ENCODE peak calls at places on chromosome 10, in nine cellular contexts. V is GM23338, I is suprapubic skin, Y is tibial artery, T is fibroblast of lung, S is choroid plexus epithelial cell, B is spleen, H is fibroblast of the aortic adventitia, Z is right cardiac atrium. L is an unnamed sample.

GRCh38 chr10:130175074-130175473 is 38.9 kb downstream of the GLRX3 start:
- DNase-seq in V (no peak), I (no peak), Y (no peak), T (no peak), S (no peak), B (no peak), H (no peak), Z (no peak), L (no peak)

GRCh38 chr10:79158004-79158340 is 89.2 kb downstream of the ZMIZ1 start:
- DNase-seq in V (no peak), I (no peak), Y (no peak), T (no peak), S (no peak), B (no peak), H (no peak), Z (no peak), L (no peak)

GRCh38 chr10:112122827-112123226 is 60.7 kb downstream of the GPAM start:
- DNase-seq in V (no peak), I (no peak), Y (no peak), T (no peak), S (no peak), B (no peak), H (no peak), Z (no peak), L (no peak)

GRCh38 chr10:113027574-113028392 is 77.7 kb downstream of the TCF7L2 start:
- DNase-seq in V (peak; percentile 35), I (no peak), Y (no peak), T (peak; percentile 30), S (peak; percentile 44), B (no peak), H (no peak), Z (no peak), L (peak; percentile 61)

GRCh38 chr10:5404188-5405041 is at the start of gene TUBAL3:
- DNase-seq in V (no peak), I (no peak), Y (no peak), T (no peak), S (no peak), B (no peak), H (no peak), Z (peak; percentile 35), L (no peak)

GRCh38 chr10:52986120-52986519 is 213.5 kb upstream of the MBL2 start:
- DNase-seq in V (no peak), I (no peak), Y (no peak), T (no peak), S (no peak), B (no peak), H (no peak), Z (no peak), L (no peak)

GRCh38 chr10:43304687-43305333 is 37.9 kb upstream of the RASGEF1A start:
- DNase-seq in V (peak; percentile 79), I (peak; percentile 79), Y (peak; percentile 72), T (peak; percentile 52), S (peak; percentile 45), B (peak; percentile 92), H (peak; percentile 42), Z (peak; percentile 81), L (peak; percentile 40)

GRCh38 chr10:101818958-101819633 is 852 bp upstream of the OGA start:
- DNase-seq in V (peak; percentile 61), I (no peak), Y (no peak), T (no peak), S (no peak), B (peak; percentile 83), H (no peak), Z (no peak), L (no peak)

GRCh38 chr10:61452229-61452651 is 941 bp downstream of the TMEM26 start:
- DNase-seq in V (peak; percentile 71), I (no peak), Y (no peak), T (peak; percentile 27), S (peak; percentile 13), B (peak; percentile 75), H (no peak), Z (no peak), L (peak; percentile 28)

GRCh38 chr10:95242581-95243317 is 48.1 kb downstream of the PDLIM1 start:
- DNase-seq in V (peak; percentile 86), I (no peak), Y (no peak), T (peak; percentile 48), S (peak; percentile 72), B (peak; percentile 18), H (peak; percentile 75), Z (no peak), L (peak; percentile 56)

GRCh38 chr10:63889756-63890155 is 368.6 kb downstream of the REEP3 start:
- DNase-seq in V (no peak), I (no peak), Y (no peak), T (no peak), S (no peak), B (no peak), H (no peak), Z (no peak), L (no peak)

GRCh38 chr10:129756912-129757861 is 206.9 kb downstream of the EBF3 start:
- DNase-seq in V (no peak), I (no peak), Y (no peak), T (peak; percentile 34), S (peak; percentile 21), B (peak; percentile 33), H (peak; percentile 49), Z (no peak), L (peak; percentile 1)

GRCh38 chr10:116988311-116988710 is 16.7 kb downstream of the SHTN1 start:
- DNase-seq in V (no peak), I (no peak), Y (no peak), T (no peak), S (no peak), B (no peak), H (no peak), Z (no peak), L (no peak)

GRCh38 chr10:132571565-132572544 is 34.3 kb downstream of the INPP5A start:
- DNase-seq in V (peak; percentile 70), I (no peak), Y (no peak), T (peak; percentile 90), S (peak; percentile 84), B (no peak), H (peak; percentile 86), Z (peak; percentile 46), L (peak; percentile 73)

GRCh38 chr10:28681345-28681763 is 4.0 kb downstream of the BAMBI start:
- DNase-seq in V (no peak), I (no peak), Y (peak; percentile 24), T (peak; percentile 62), S (peak; percentile 22), B (no peak), H (no peak), Z (peak; percentile 21), L (no peak)

GRCh38 chr10:31419394-31420063 is 100.5 kb downstream of the ZEB1 start:
- DNase-seq in V (no peak), I (no peak), Y (no peak), T (peak; percentile 96), S (peak; percentile 30), B (no peak), H (peak; percentile 74), Z (peak; percentile 18), L (no peak)

GRCh38 chr10:78337646-78338391 is 304.2 kb downstream of the RPS24 start:
- DNase-seq in V (no peak), I (no peak), Y (no peak), T (peak; percentile 64), S (no peak), B (peak; percentile 41), H (peak; percentile 43), Z (no peak), L (no peak)

GRCh38 chr10:110107430-110107829 is 99.6 kb downstream of the ADD3 start:
- DNase-seq in V (no peak), I (no peak), Y (no peak), T (no peak), S (no peak), B (no peak), H (no peak), Z (no peak), L (no peak)

GRCh38 chr10:90171014-90171722 is 469.8 kb downstream of the KIF20B start:
- DNase-seq in V (no peak), I (no peak), Y (no peak), T (no peak), S (peak; percentile 38), B (no peak), H (no peak), Z (no peak), L (no peak)

GRCh38 chr10:114925675-114926204 is 12.3 kb upstream of the TRUB1 start:
- DNase-seq in V (no peak), I (no peak), Y (no peak), T (peak; percentile 88), S (peak; percentile 41), B (no peak), H (peak; percentile 55), Z (peak; percentile 23), L (peak; percentile 52)
- H3K4me3 ChIP-seq in V (no peak overlapping the region), I (no peak overlapping the region), Y (no peak overlapping the region), T (no peak overlapping the region), S (no peak overlapping the region), B (no peak overlapping the region), H (no peak overlapping the region), Z (no peak overlapping the region), L (no peak overlapping the region)

GRCh38 chr10:70331160-70331485 is 47.3 kb upstream of the NPFFR1 start:
- DNase-seq in V (no peak), I (no peak), Y (no peak), T (no peak), S (no peak), B (no peak), H (no peak), Z (no peak), L (no peak)
- H3K4me3 ChIP-seq in V (no peak overlapping the region), I (no peak overlapping the region), Y (no peak overlapping the region), T (no peak overlapping the region), S (no peak overlapping the region), B (no peak overlapping the region), H (no peak overlapping the region), Z (no peak overlapping the region), L (no peak overlapping the region)

GRCh38 chr10:21172774-21173432 is 275.8 kb upstream of the NEBL start:
- DNase-seq in V (peak; percentile 61), I (no peak), Y (no peak), T (peak; percentile 8), S (peak; percentile 43), B (no peak), H (no peak), Z (no peak), L (peak; percentile 3)

GRCh38 chr10:21171197-21171935 is 274.3 kb upstream of the NEBL start:
- DNase-seq in V (peak; percentile 75), I (no peak), Y (no peak), T (no peak), S (peak; percentile 25), B (no peak), H (no peak), Z (no peak), L (no peak)

GRCh38 chr10:21173433-21173963 is 276.4 kb upstream of the NEBL start:
- DNase-seq in V (peak; percentile 30), I (peak; percentile 58), Y (no peak), T (no peak), S (no peak), B (no peak), H (no peak), Z (no peak), L (no peak)

GRCh38 chr10:21170216-21170615 is 273.1 kb upstream of the NEBL start:
- DNase-seq in V (no peak), I (no peak), Y (no peak), T (no peak), S (no peak), B (no peak), H (no peak), Z (no peak), L (no peak)

GRCh38 chr10:21171936-21172773 is 275.0 kb upstream of the NEBL start:
- DNase-seq in V (peak; percentile 19), I (no peak), Y (no peak), T (no peak), S (no peak), B (no peak), H (no peak), Z (no peak), L (no peak)
- H3K4me3 ChIP-seq in V (peak overlapping the region; percentile 87), I (peak overlapping the region; percentile 81), Y (no peak overlapping the region), T (no peak overlapping the region), S (peak overlapping the region; percentile 77), B (no peak overlapping the region), H (no peak overlapping the region), Z (peak overlapping the region; percentile 66), L (no peak overlapping the region)

GRCh38 chr10:16960573-16960972 is 143.3 kb upstream of the RSU1 start:
- DNase-seq in V (no peak), I (no peak), Y (no peak), T (no peak), S (no peak), B (no peak), H (no peak), Z (no peak), L (no peak)
- H3K4me3 ChIP-seq in V (no peak overlapping the region), I (no peak overlapping the region), Y (no peak overlapping the region), T (no peak overlapping the region), S (no peak overlapping the region), B (no peak overlapping the region), H (no peak overlapping the region), Z (no peak overlapping the region), L (no peak overlapping the region)

L was measured in fibroblast of villous mesenchyme.